ENCODE peak calls at places on chromosome 12, in seven cellular contexts. V is right lobe of liver; K is lung; B is colonic mucosa; U is lower lobe of right lung; L is heart left ventricle; Q is effector memory CD4-positive, alpha-beta T cell. D is an unnamed sample.

GRCh38 chr12:31702047-31702446 is 26.8 kb downstream of the AMN1 start:
- DNase-seq in V (no peak), K (no peak), B (no peak), U (no peak), L (no peak), Q (no peak), D (no peak)

GRCh38 chr12:108175310-108175709 is 46.2 kb downstream of the WSCD2 start:
- DNase-seq in V (no peak), K (no peak), B (no peak), U (no peak), L (no peak), Q (no peak), D (peak; percentile 65)

GRCh38 chr12:56104815-56105476 is 587 bp downstream of the PA2G4 start:
- DNase-seq in V (peak; percentile 70), K (no peak), B (no peak), U (no peak), L (no peak), Q (no peak), D (peak; percentile 54)

GRCh38 chr12:88309546-88309945 is 167.4 kb downstream of the TMTC3 start:
- DNase-seq in V (no peak), K (no peak), B (no peak), U (no peak), L (no peak), Q (no peak), D (no peak)

GRCh38 chr12:117188961-117189724 is 1.1 kb downstream of the FBXO21 start:
- DNase-seq in V (no peak), K (no peak), B (no peak), U (no peak), L (no peak), Q (no peak), D (peak; percentile 12)

GRCh38 chr12:115752151-115752550 is 525.3 kb downstream of the MED13L start:
- DNase-seq in V (no peak), K (no peak), B (no peak), U (no peak), L (no peak), Q (no peak), D (peak; percentile 30)

GRCh38 chr12:7369274-7369729 is 65.4 kb downstream of the ACSM4 start:
- DNase-seq in V (no peak), K (no peak), B (no peak), U (peak; percentile 45), L (peak; percentile 77), Q (no peak), D (peak; percentile 3)

GRCh38 chr12:124852329-124852831 is 11.3 kb downstream of the SCARB1 start:
- DNase-seq in V (peak; percentile 92), K (peak; percentile 59), B (peak; percentile 73), U (peak; percentile 83), L (peak; percentile 85), Q (no peak), D (no peak)

GRCh38 chr12:50156641-50157040 is 10.5 kb downstream of the CERS5 start:
- DNase-seq in V (no peak), K (no peak), B (no peak), U (no peak), L (no peak), Q (no peak), D (no peak)

GRCh38 chr12:127416796-127417195 is 850.2 kb upstream of the TMEM132C start:
- DNase-seq in V (no peak), K (no peak), B (no peak), U (no peak), L (no peak), Q (no peak), D (no peak)

GRCh38 chr12:29799591-29799990 is 15.8 kb upstream of the TMTC1 start:
- DNase-seq in V (no peak), K (no peak), B (no peak), U (no peak), L (no peak), Q (no peak), D (no peak)

GRCh38 chr12:112178796-112179195 is 53.4 kb downstream of the TRAFD1 start:
- DNase-seq in V (no peak), K (no peak), B (no peak), U (no peak), L (no peak), Q (no peak), D (no peak)

GRCh38 chr12:29396774-29397173 is 15.8 kb upstream of the ERGIC2 start:
- DNase-seq in V (no peak), K (no peak), B (no peak), U (no peak), L (no peak), Q (no peak), D (no peak)

GRCh38 chr12:55909513-55909884 is 18.2 kb downstream of the PYM1 start:
- DNase-seq in V (no peak), K (no peak), B (no peak), U (no peak), L (no peak), Q (no peak), D (no peak)

GRCh38 chr12:93292731-93293566 is 84.8 kb upstream of the NUDT4 start:
- DNase-seq in V (no peak), K (no peak), B (no peak), U (no peak), L (no peak), Q (no peak), D (no peak)

GRCh38 chr12:70227911-70228310 is 15.3 kb upstream of the CNOT2 start:
- DNase-seq in V (no peak), K (no peak), B (no peak), U (no peak), L (no peak), Q (no peak), D (no peak)

GRCh38 chr12:52249041-52249461 is 16.0 kb downstream of the KRT7 start:
- DNase-seq in V (no peak), K (peak; percentile 70), B (no peak), U (peak; percentile 79), L (no peak), Q (no peak), D (peak; percentile 99)

GRCh38 chr12:31597066-31597465 is 6.1 kb upstream of the DENND5B start:
- DNase-seq in V (no peak), K (no peak), B (no peak), U (no peak), L (no peak), Q (no peak), D (no peak)

GRCh38 chr12:122861586-122861970 is 26.3 kb downstream of the HIP1R start:
- DNase-seq in V (peak; percentile 55), K (no peak), B (no peak), U (no peak), L (peak; percentile 66), Q (no peak), D (no peak)

GRCh38 chr12:89707623-89707991 is 1.0 kb downstream of the ATP2B1 start:
- DNase-seq in V (peak; percentile 61), K (no peak), B (peak; percentile 35), U (peak; percentile 49), L (no peak), Q (no peak), D (no peak)

GRCh38 chr12:51911788-51912711 is 4.7 kb downstream of the ACVRL1 start:
- DNase-seq in V (peak; percentile 51), K (peak; percentile 56), B (peak; percentile 73), U (peak; percentile 75), L (no peak), Q (no peak), D (no peak)

GRCh38 chr12:107393043-107393725 is 292.4 kb upstream of the PWP1 start:
- DNase-seq in V (no peak), K (no peak), B (no peak), U (no peak), L (no peak), Q (no peak), D (no peak)

DNA sequence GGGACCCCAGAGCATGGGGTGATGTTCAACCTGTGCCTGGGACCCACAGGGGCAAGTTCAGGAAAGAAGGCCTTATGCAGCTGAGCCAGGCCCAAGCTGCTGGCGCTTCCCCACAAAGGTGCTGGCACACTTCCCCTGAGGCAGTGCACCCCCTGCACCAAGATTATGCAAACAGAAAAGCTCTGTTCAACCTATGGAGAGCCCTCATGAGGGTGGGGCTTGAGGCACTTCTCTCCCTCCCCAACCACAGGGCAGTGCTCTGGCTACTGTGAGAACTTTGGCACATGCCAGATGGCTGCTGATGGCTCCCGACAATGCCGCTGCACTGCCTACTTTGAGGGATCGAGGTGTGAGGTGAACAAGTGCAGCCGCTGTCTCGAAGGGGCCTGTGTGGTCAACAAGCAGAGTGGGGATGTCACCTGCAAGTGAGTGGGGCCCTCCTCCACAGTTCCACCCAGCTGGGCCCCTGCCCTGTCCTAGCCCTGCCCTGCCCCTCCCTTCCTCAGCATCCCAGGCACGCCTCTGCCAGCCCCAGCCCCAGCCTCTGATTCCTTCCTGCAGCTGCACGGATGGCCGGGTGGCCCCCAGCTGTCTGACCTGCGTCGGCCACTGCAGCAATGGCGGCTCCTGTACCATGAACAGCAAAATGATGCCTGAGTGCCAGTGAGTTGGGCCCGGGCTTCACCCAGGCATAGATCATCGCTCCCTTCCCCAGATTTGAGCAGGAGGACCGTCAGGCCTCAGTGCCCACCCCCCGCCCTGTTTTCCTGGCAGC is 5.5 kb upstream of the NXPH4 start:
- DNase-seq in V (no peak), K (no peak), B (no peak), U (no peak), L (no peak), Q (no peak), D (no peak)
- H3K36me3 ChIP-seq in V (peaks cover 55% of the 10 kb centered on the region), K (no peaks in the 10 kb centered on the region), B (peaks cover 7% of the 10 kb centered on the region), U (peaks cover 67% of the 10 kb centered on the region), L (peaks cover 50% of the 10 kb centered on the region), Q (no peaks in the 10 kb centered on the region), D (peaks cover 6% of the 10 kb centered on the region)

GRCh38 chr12:77965790-77966189 is 135.1 kb downstream of the NAV3 start:
- DNase-seq in V (no peak), K (no peak), B (no peak), U (no peak), L (no peak), Q (no peak), D (no peak)
- H3K4me3 ChIP-seq in V (no peak overlapping the region), K (no peak overlapping the region), B (no peak overlapping the region), U (no peak overlapping the region), L (no peak overlapping the region), Q (no peak overlapping the region), D (no peak overlapping the region)

GRCh38 chr12:129213551-129213950 is 360.3 kb downstream of the GLT1D1 start:
- DNase-seq in V (no peak), K (no peak), B (no peak), U (no peak), L (no peak), Q (no peak), D (no peak)
- H3K9me3 ChIP-seq in V (no peaks in the 10 kb centered on the region), K (no peaks in the 10 kb centered on the region), B (no peaks in the 10 kb centered on the region), U (no peaks in the 10 kb centered on the region), L (no peaks in the 10 kb centered on the region), Q (no peaks in the 10 kb centered on the region), D (no peaks in the 10 kb centered on the region)

GRCh38 chr12:15556411-15556810 is 232.8 kb downstream of the EPS8 start:
- DNase-seq in V (no peak), K (no peak), B (no peak), U (no peak), L (no peak), Q (no peak), D (no peak)
- H3K36me3 ChIP-seq in V (no peaks in the 10 kb centered on the region), K (no peaks in the 10 kb centered on the region), B (no peaks in the 10 kb centered on the region), U (no peaks in the 10 kb centered on the region), L (no peaks in the 10 kb centered on the region), Q (no peaks in the 10 kb centered on the region), D (no peaks in the 10 kb centered on the region)

DNA sequence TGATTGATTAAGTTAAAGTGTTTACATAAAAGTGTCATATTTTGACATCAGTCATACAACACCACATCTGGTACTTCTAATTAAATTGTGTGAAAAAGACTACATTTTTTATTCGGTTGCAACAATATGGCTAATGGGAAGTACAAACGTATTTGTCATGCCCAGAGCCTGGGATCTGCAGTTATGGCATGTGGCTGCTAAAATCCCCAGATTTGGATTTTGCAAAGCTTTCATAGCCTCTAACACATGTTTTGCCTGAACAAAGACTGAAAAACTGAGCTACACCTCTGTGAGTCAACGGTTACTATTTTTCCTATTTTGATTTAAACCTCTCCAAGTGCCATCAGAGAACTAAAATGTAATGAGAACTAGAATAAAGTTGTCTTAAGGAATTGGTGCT is 66.6 kb downstream of the LLPH start:
- DNase-seq in V (no peak), K (no peak), B (no peak), U (no peak), L (no peak), Q (no peak), D (no peak)
- H3K4me3 ChIP-seq in V (no peak overlapping the region), K (no peak overlapping the region), B (no peak overlapping the region), U (no peak overlapping the region), L (no peak overlapping the region), Q (no peak overlapping the region), D (no peak overlapping the region)

D was measured in thyroid gland.